ENCODE peak calls at places on chromosomes 6 and 20, in four cellular contexts. O is HepG2, K is HCT116, R is GM12878. T is an unnamed sample.

GRCh38 chr20:63945031-63945658 is 11.1 kb downstream of the UCKL1 start:
- DNase-seq in O (no peak), K (no peak), R (no peak), T (no peak)

GRCh38 chr6:144653885-144654505 is 368.9 kb downstream of the UTRN start:
- DNase-seq in O (peak; percentile 91), K (no peak), R (peak; percentile 45), T (no peak)

GRCh38 chr20:11740975-11741374 is 176.7 kb upstream of the BTBD3 start:
- DNase-seq in O (no peak), K (no peak), R (no peak), T (no peak)

GRCh38 chr20:51118985-51119527 is 96.1 kb upstream of the KCNG1 start:
- DNase-seq in O (no peak), K (no peak), R (no peak), T (no peak)

GRCh38 chr6:23873161-23873560 is 252.9 kb upstream of the NRSN1 start:
- DNase-seq in O (no peak), K (no peak), R (no peak), T (no peak)

GRCh38 chr6:19035454-19035853 is 648.3 kb downstream of the RNF144B start:
- DNase-seq in O (no peak), K (no peak), R (no peak), T (no peak)

GRCh38 chr20:63103402-63104311 is 96.9 kb upstream of the BHLHE23 start:
- DNase-seq in O (no peak), K (no peak), R (no peak), T (no peak)

GRCh38 chr6:154938245-154938583 is 56.9 kb upstream of the TIAM2 start:
- DNase-seq in O (no peak), K (no peak), R (no peak), T (no peak)

GRCh38 chr6:145963216-145964068 is 716 bp downstream of the SHPRH start:
- DNase-seq in O (no peak), K (peak; percentile 1), R (peak; percentile 8), T (peak; percentile 61)

GRCh38 chr20:61844621-61845020 is 221.1 kb downstream of the TAF4 start:
- DNase-seq in O (no peak), K (no peak), R (no peak), T (no peak)

GRCh38 chr6:147936703-147937102 is 405.9 kb upstream of the SASH1 start:
- DNase-seq in O (no peak), K (no peak), R (no peak), T (no peak)

GRCh38 chr6:56927538-56928453 is 27.1 kb upstream of the BEND6 start:
- DNase-seq in O (no peak), K (no peak), R (no peak), T (no peak)

GRCh38 chr20:19726126-19726525 is 31.9 kb upstream of the RIN2 start:
- DNase-seq in O (no peak), K (no peak), R (no peak), T (no peak)

GRCh38 chr6:165663736-165664552 is 903 bp upstream of the PDE10A start:
- DNase-seq in O (no peak), K (no peak), R (no peak), T (no peak)

GRCh38 chr6:18501313-18502013 is 114.3 kb downstream of the RNF144B start:
- DNase-seq in O (no peak), K (no peak), R (no peak), T (no peak)

GRCh38 chr20:8449120-8449519 is 317.1 kb downstream of the PLCB1 start:
- DNase-seq in O (no peak), K (no peak), R (no peak), T (no peak)

GRCh38 chr20:9241232-9241692 is 172.4 kb downstream of the PLCB4 start:
- DNase-seq in O (no peak), K (peak; percentile 47), R (no peak), T (no peak)

GRCh38 chr6:166419268-166419667 is 36.5 kb upstream of the MPC1 start:
- DNase-seq in O (no peak), K (no peak), R (peak; percentile 71), T (no peak)

GRCh38 chr6:140817176-140817575 is 1315.5 kb upstream of the GJE1 start:
- DNase-seq in O (no peak), K (no peak), R (no peak), T (no peak)

GRCh38 chr20:39282619-39283092 is 320.5 kb downstream of the DHX35 start:
- DNase-seq in O (no peak), K (no peak), R (no peak), T (no peak)

GRCh38 chr20:17875106-17875980 is 93.3 kb downstream of the SNX5 start:
- DNase-seq in O (peak; percentile 92), K (no peak), R (no peak), T (no peak)

GRCh38 chr6:108009894-108010293 is 51.9 kb upstream of the SEC63 start:
- DNase-seq in O (no peak), K (no peak), R (no peak), T (no peak)

GRCh38 chr6:144655376-144655775 is 370.2 kb downstream of the UTRN start:
- DNase-seq in O (no peak), K (no peak), R (no peak), T (no peak)

GRCh38 chr20:63739129-63740069 is at the start of gene SLC2A4RG:
- DNase-seq in O (peak; percentile 94), K (no peak), R (no peak), T (peak; percentile 99)

GRCh38 chr6:156803353-156803752 is 26.2 kb downstream of the ARID1B start:
- DNase-seq in O (no peak), K (no peak), R (no peak), T (no peak)

GRCh38 chr6:129683606-129684322 is 26.2 kb downstream of the ARHGAP18 start:
- DNase-seq in O (peak; percentile 96), K (peak; percentile 87), R (peak; percentile 88), T (peak; percentile 11)

GRCh38 chr6:142716097-142716496 is 228.9 kb downstream of the HIVEP2 start:
- DNase-seq in O (peak; percentile 81), K (no peak), R (no peak), T (no peak)

GRCh38 chr6:84772428-84773132 is 8.2 kb upstream of the TBX18 start:
- DNase-seq in O (no peak), K (no peak), R (no peak), T (peak; percentile 24)

GRCh38 chr6:94769197-94769596 is 808.1 kb upstream of the MANEA start:
- DNase-seq in O (no peak), K (no peak), R (no peak), T (no peak)

GRCh38 chr20:13468166-13468565 is 170.6 kb downstream of the TASP1 start:
- DNase-seq in O (no peak), K (no peak), R (no peak), T (no peak)

GRCh38 chr6:25842526-25842925 is 10.7 kb upstream of the SLC17A1 start:
- DNase-seq in O (no peak), K (no peak), R (peak; percentile 7), T (no peak)

GRCh38 chr6:25844518-25844917 is 12.7 kb upstream of the SLC17A1 start:
- DNase-seq in O (no peak), K (no peak), R (no peak), T (peak; percentile 11)
- TF ChIP-seq SIN3A in O (no peak), K (no peak), R (no peak), T (no peak)

GRCh38 chr6:170271771-170272314 is 19.0 kb downstream of the DLL1 start:
- DNase-seq in O (no peak), K (no peak), R (peak; percentile 91), T (no peak)

GRCh38 chr6:170273681-170274080 is 17.2 kb downstream of the DLL1 start:
- DNase-seq in O (no peak), K (no peak), R (no peak), T (no peak)

GRCh38 chr6:170273191-170273590 is 17.7 kb downstream of the DLL1 start:
- DNase-seq in O (no peak), K (no peak), R (no peak), T (no peak)

GRCh38 chr6:170270984-170271593 is 19.8 kb downstream of the DLL1 start:
- DNase-seq in O (no peak), K (no peak), R (no peak), T (no peak)

DNA sequence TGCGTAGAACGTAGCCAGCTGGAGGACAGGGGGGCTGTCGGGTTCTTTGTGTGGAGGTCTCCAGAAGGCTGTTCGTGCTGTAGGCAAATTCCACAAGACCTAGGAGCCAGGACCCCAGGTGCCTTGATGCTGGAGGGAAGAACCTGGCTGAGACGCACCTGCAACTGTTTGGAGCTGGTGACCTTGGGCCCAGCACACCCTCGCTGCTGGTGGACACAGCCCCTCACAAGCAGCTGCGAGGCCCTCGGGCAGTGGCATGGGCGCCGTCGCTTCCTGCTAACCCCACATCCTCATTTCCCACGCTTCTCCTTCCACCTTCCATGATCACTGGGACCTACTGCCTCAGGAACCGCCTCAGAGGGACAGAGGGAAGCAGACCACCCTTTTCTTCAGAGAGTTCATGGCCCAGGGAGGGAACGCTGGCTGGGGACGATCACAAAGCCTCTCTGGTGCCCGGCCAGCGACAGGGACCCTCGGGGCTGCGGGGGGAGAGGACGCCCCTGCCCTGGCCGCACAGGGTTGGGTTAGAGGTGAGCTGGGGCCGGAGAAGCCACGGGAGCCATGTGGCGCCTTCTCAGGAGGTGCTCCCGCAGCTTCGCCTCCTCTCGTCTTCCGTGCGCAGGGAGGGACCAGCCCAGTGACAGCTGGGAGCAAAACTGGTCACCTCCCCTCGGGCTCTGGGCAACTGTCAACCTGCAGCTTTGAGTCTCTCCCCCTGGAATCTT is 18.4 kb downstream of the DLL1 start:
- DNase-seq in O (no peak), K (no peak), R (no peak), T (no peak)
- H2AFZ ChIP-seq in O (no peak overlapping the region), K (no peak overlapping the region), R (peak overlapping the region; percentile 75), T (no peak overlapping the region)

DNA sequence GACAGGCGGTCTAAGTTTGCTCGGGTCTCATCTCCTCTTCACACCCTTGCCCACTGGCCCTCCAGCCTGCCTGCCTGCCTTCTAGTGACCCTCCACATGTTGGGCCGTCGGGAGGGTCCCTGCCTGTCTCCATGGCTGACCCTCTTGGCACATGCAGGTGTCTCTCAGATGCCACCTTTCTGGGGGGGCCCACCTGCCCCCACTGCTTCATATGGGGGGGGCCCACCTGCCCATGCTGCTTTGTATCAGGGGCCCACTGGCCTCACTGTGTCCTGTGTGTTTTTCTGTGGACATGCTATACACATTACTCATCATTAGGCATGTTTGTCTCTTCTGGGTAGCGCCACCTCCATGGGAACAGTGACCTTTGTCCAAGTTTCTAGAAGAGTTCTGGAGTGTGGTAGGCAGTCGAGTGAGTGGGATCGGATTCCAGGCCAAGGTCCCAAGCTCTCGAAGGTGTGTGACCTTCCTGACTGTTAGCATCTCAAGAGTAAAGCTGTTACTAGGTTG is 40.4 kb upstream of the KIF25 start:
- DNase-seq in O (peak; percentile 74), K (no peak), R (no peak), T (no peak)
- TF ChIP-seq SIN3A in O (no peak), K (no peak), R (no peak), T (no peak)

GRCh38 chr6:134094436-134094835 is 42.0 kb upstream of the SLC2A12 start:
- DNase-seq in O (no peak), K (no peak), R (no peak), T (no peak)
- H2AFZ ChIP-seq in O (no peak overlapping the region), K (no peak overlapping the region), R (no peak overlapping the region), T (no peak overlapping the region)

GRCh38 chr20:41029150-41029872 is 689 bp downstream of the TOP1 start:
- DNase-seq in O (no peak), K (no peak), R (no peak), T (peak; percentile 68)
- TF ChIP-seq SIN3A in O (no peak), K (peak; percentile 9), R (no peak), T (no peak)